ENCODE peak calls at places on chromosomes 1 and 21, in five cellular contexts. One of them, this sample, is unnamed.
A peak's percentile ranks its signal among the peaks of the same experiment; 100 is the strongest.

GRCh38 chr1:97457446-97458089 is 463.3 kb downstream of the DPYD start:
- DNase-seq in SJCRH30: peak; percentile 43
- DNase-seq in heart right ventricle: no peak
- DNase-seq in psoas muscle: no peak
- DNase-seq in MM.1S: no peak
- DNase-seq in this sample: peak; percentile 2

GRCh38 chr21:38712076-38712475 is 93.7 kb upstream of the ETS2 start:
- DNase-seq in SJCRH30: peak; percentile 27
- DNase-seq in heart right ventricle: no peak
- DNase-seq in psoas muscle: no peak
- DNase-seq in MM.1S: no peak
- DNase-seq in this sample: peak; percentile 35

GRCh38 chr1:15371610-15372539 is 37.8 kb upstream of the EFHD2 start:
- DNase-seq in SJCRH30: no peak
- DNase-seq in heart right ventricle: peak; percentile 23
- DNase-seq in psoas muscle: no peak
- DNase-seq in MM.1S: no peak
- DNase-seq in this sample: no peak

GRCh38 chr1:51897699-51898031 is 19.1 kb upstream of the NRDC start:
- DNase-seq in SJCRH30: no peak
- DNase-seq in heart right ventricle: no peak
- DNase-seq in psoas muscle: no peak
- DNase-seq in MM.1S: no peak
- DNase-seq in this sample: peak; percentile 83

GRCh38 chr1:200512191-200512590 is 102.4 kb upstream of the ZNF281 start:
- DNase-seq in SJCRH30: no peak
- DNase-seq in heart right ventricle: no peak
- DNase-seq in psoas muscle: no peak
- DNase-seq in MM.1S: no peak
- DNase-seq in this sample: peak; percentile 72

GRCh38 chr1:35838693-35839245 is 31.0 kb downstream of the AGO4 start:
- DNase-seq in SJCRH30: no peak
- DNase-seq in heart right ventricle: no peak
- DNase-seq in psoas muscle: no peak
- DNase-seq in MM.1S: no peak
- DNase-seq in this sample: peak; percentile 22

GRCh38 chr1:243745361-243745760 is 104.7 kb downstream of the AKT3 start:
- DNase-seq in SJCRH30: no peak
- DNase-seq in heart right ventricle: no peak
- DNase-seq in psoas muscle: no peak
- DNase-seq in MM.1S: no peak
- DNase-seq in this sample: peak; percentile 42

GRCh38 chr1:22582670-22583635 is 19.7 kb downstream of the EPHA8 start:
- DNase-seq in SJCRH30: peak; percentile 60
- DNase-seq in heart right ventricle: no peak
- DNase-seq in psoas muscle: peak; percentile 52
- DNase-seq in MM.1S: no peak
- DNase-seq in this sample: no peak

GRCh38 chr1:100721502-100722205 is 2.1 kb downstream of the VCAM1 start:
- DNase-seq in SJCRH30: no peak
- DNase-seq in heart right ventricle: no peak
- DNase-seq in psoas muscle: no peak
- DNase-seq in MM.1S: no peak
- DNase-seq in this sample: peak; percentile 98

GRCh38 chr1:205812271-205812877 is 624 bp downstream of the SLC41A1 start:
- DNase-seq in SJCRH30: peak; percentile 70
- DNase-seq in heart right ventricle: no peak
- DNase-seq in psoas muscle: no peak
- DNase-seq in MM.1S: peak; percentile 13
- DNase-seq in this sample: peak; percentile 70

GRCh38 chr1:111603979-111604378 is 15.6 kb upstream of the RAP1A start:
- DNase-seq in SJCRH30: no peak
- DNase-seq in heart right ventricle: no peak
- DNase-seq in psoas muscle: no peak
- DNase-seq in MM.1S: peak; percentile 86
- DNase-seq in this sample: no peak

GRCh38 chr1:22048351-22049192 is 3.9 kb upstream of the CDC42 start:
- DNase-seq in SJCRH30: peak; percentile 65
- DNase-seq in heart right ventricle: no peak
- DNase-seq in psoas muscle: no peak
- DNase-seq in MM.1S: no peak
- DNase-seq in this sample: no peak

GRCh38 chr1:230819976-230820375 is 48.3 kb downstream of the C1orf198 start:
- DNase-seq in SJCRH30: peak; percentile 51
- DNase-seq in heart right ventricle: no peak
- DNase-seq in psoas muscle: no peak
- DNase-seq in MM.1S: no peak
- DNase-seq in this sample: no peak

GRCh38 chr1:101816262-101816661 is 180.5 kb downstream of the OLFM3 start:
- DNase-seq in SJCRH30: no peak
- DNase-seq in heart right ventricle: no peak
- DNase-seq in psoas muscle: no peak
- DNase-seq in MM.1S: no peak
- DNase-seq in this sample: no peak

GRCh38 chr1:165659581-165659895 is 28.5 kb downstream of the MGST3 start:
- DNase-seq in SJCRH30: no peak
- DNase-seq in heart right ventricle: no peak
- DNase-seq in psoas muscle: no peak
- DNase-seq in MM.1S: no peak
- DNase-seq in this sample: no peak

GRCh38 chr1:83053446-83053845 is 945.5 kb downstream of the TTLL7 start:
- DNase-seq in SJCRH30: no peak
- DNase-seq in heart right ventricle: no peak
- DNase-seq in psoas muscle: no peak
- DNase-seq in MM.1S: no peak
- DNase-seq in this sample: no peak

GRCh38 chr21:27647401-27647800 is 680.5 kb upstream of the ADAMTS5 start:
- DNase-seq in SJCRH30: no peak
- DNase-seq in heart right ventricle: no peak
- DNase-seq in psoas muscle: no peak
- DNase-seq in MM.1S: no peak
- DNase-seq in this sample: no peak

GRCh38 chr1:86583593-86583992 is 36.7 kb downstream of the CLCA4 start:
- DNase-seq in SJCRH30: no peak
- DNase-seq in heart right ventricle: no peak
- DNase-seq in psoas muscle: no peak
- DNase-seq in MM.1S: no peak
- DNase-seq in this sample: no peak

GRCh38 chr1:40774266-40774998 is 9.2 kb upstream of the KCNQ4 start:
- DNase-seq in SJCRH30: peak; percentile 73
- DNase-seq in heart right ventricle: peak; percentile 55
- DNase-seq in psoas muscle: peak; percentile 77
- DNase-seq in MM.1S: peak; percentile 38
- DNase-seq in this sample: peak; percentile 39

GRCh38 chr1:16143566-16144324 is 12.1 kb downstream of the EPHA2 start:
- DNase-seq in SJCRH30: no peak
- DNase-seq in heart right ventricle: peak; percentile 73
- DNase-seq in psoas muscle: no peak
- DNase-seq in MM.1S: no peak
- DNase-seq in this sample: no peak

GRCh38 chr1:198155253-198155652 is 1.5 kb upstream of the NEK7 start:
- DNase-seq in SJCRH30: no peak
- DNase-seq in heart right ventricle: no peak
- DNase-seq in psoas muscle: no peak
- DNase-seq in MM.1S: no peak
- DNase-seq in this sample: peak; percentile 82

GRCh38 chr1:6471969-6472368 is 6.0 kb upstream of the TNFRSF25 start:
- DNase-seq in SJCRH30: no peak
- DNase-seq in heart right ventricle: no peak
- DNase-seq in psoas muscle: no peak
- DNase-seq in MM.1S: peak; percentile 56
- DNase-seq in this sample: no peak

GRCh38 chr1:32876341-32877210 is 5.9 kb upstream of the FNDC5 start:
- DNase-seq in SJCRH30: peak; percentile 79
- DNase-seq in heart right ventricle: peak; percentile 63
- DNase-seq in psoas muscle: peak; percentile 80
- DNase-seq in MM.1S: peak; percentile 55
- DNase-seq in this sample: peak; percentile 64

GRCh38 chr1:37479255-37480124 is 5.1 kb downstream of the ZC3H12A start:
- DNase-seq in SJCRH30: peak; percentile 51
- DNase-seq in heart right ventricle: peak; percentile 68
- DNase-seq in psoas muscle: peak; percentile 94
- DNase-seq in MM.1S: peak; percentile 71
- DNase-seq in this sample: peak; percentile 88

GRCh38 chr1:18540136-18540765 is 59.5 kb downstream of the KLHDC7A start:
- DNase-seq in SJCRH30: no peak
- DNase-seq in heart right ventricle: no peak
- DNase-seq in psoas muscle: no peak
- DNase-seq in MM.1S: no peak
- DNase-seq in this sample: no peak

GRCh38 chr1:186984959-186985358 is 156.2 kb downstream of the PLA2G4A start:
- DNase-seq in SJCRH30: no peak
- DNase-seq in heart right ventricle: no peak
- DNase-seq in psoas muscle: no peak
- DNase-seq in MM.1S: no peak
- DNase-seq in this sample: no peak

GRCh38 chr21:32520885-32521735 is 64.2 kb downstream of the TCP10L start:
- DNase-seq in SJCRH30: peak; percentile 82
- DNase-seq in heart right ventricle: peak; percentile 91
- DNase-seq in psoas muscle: peak; percentile 91
- DNase-seq in MM.1S: no peak
- DNase-seq in this sample: peak; percentile 82

GRCh38 chr1:903721-904270 is 19.9 kb upstream of the SAMD11 start:
- DNase-seq in SJCRH30: no peak
- DNase-seq in heart right ventricle: peak; percentile 24
- DNase-seq in psoas muscle: peak; percentile 56
- DNase-seq in MM.1S: no peak
- DNase-seq in this sample: no peak
- H3K4me3 ChIP-seq in SJCRH30: no peak overlapping the region
- H3K4me3 ChIP-seq in heart right ventricle: peak overlapping the region; percentile 54
- H3K4me3 ChIP-seq in psoas muscle: peak overlapping the region; percentile 53
- H3K4me3 ChIP-seq in MM.1S: no peak overlapping the region
- H3K4me3 ChIP-seq in this sample: no peak overlapping the region

DNA sequence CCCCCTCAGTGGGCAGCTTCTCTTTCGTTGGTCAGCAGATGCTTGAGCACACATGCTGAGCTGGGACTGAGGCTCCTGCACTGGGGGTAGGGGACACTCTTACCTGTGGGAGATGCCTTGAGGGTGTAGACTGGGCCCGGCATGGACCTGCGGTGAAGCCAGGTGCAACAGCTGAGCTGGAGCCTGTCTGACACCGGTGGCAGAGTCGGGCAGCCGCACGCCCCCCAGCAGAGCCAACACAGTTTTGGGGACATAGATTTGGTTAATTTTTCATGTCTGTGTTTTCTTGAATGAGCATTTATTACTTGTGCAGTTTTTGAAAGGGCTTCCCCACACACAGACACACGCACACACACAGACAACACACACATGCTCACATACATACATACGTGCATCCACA is 5.9 kb upstream of the HES5 start:
- DNase-seq in SJCRH30: no peak
- DNase-seq in heart right ventricle: no peak
- DNase-seq in psoas muscle: no peak
- DNase-seq in MM.1S: no peak
- DNase-seq in this sample: no peak
- H3K9me3 ChIP-seq in SJCRH30: no peaks in the 10 kb centered on the region
- H3K9me3 ChIP-seq in heart right ventricle: no peaks in the 10 kb centered on the region
- H3K9me3 ChIP-seq in psoas muscle: no peaks in the 10 kb centered on the region
- H3K9me3 ChIP-seq in MM.1S: no peaks in the 10 kb centered on the region
- H3K9me3 ChIP-seq in this sample: no peaks in the 10 kb centered on the region

GRCh38 chr1:173669491-173669941 is at the start of gene ANKRD45:
- DNase-seq in SJCRH30: no peak
- DNase-seq in heart right ventricle: peak; percentile 33
- DNase-seq in psoas muscle: no peak
- DNase-seq in MM.1S: no peak
- DNase-seq in this sample: peak; percentile 41
- H3K4me3 ChIP-seq in SJCRH30: no peak within 1 kb of the TSS
- H3K4me3 ChIP-seq in heart right ventricle: peak within 1 kb of the TSS; percentile 56
- H3K4me3 ChIP-seq in psoas muscle: peak within 1 kb of the TSS; percentile 49
- H3K4me3 ChIP-seq in MM.1S: no peak within 1 kb of the TSS
- H3K4me3 ChIP-seq in this sample: peak within 1 kb of the TSS; percentile 78

GRCh38 chr1:228548788-228549187 is 61.6 kb downstream of the RNF187 start:
- DNase-seq in SJCRH30: no peak
- DNase-seq in heart right ventricle: no peak
- DNase-seq in psoas muscle: no peak
- DNase-seq in MM.1S: no peak
- DNase-seq in this sample: no peak
- H3K9me3 ChIP-seq in SJCRH30: no peaks in the 10 kb centered on the region
- H3K9me3 ChIP-seq in heart right ventricle: no peaks in the 10 kb centered on the region
- H3K9me3 ChIP-seq in psoas muscle: no peaks in the 10 kb centered on the region
- H3K9me3 ChIP-seq in MM.1S: no peaks in the 10 kb centered on the region
- H3K9me3 ChIP-seq in this sample: no peaks in the 10 kb centered on the region

GRCh38 chr1:2279882-2280281 is 51.8 kb downstream of the SKI start:
- DNase-seq in SJCRH30: no peak
- DNase-seq in heart right ventricle: no peak
- DNase-seq in psoas muscle: peak; percentile 50
- DNase-seq in MM.1S: no peak
- DNase-seq in this sample: no peak
- H3K4me3 ChIP-seq in SJCRH30: no peak overlapping the region
- H3K4me3 ChIP-seq in heart right ventricle: no peak overlapping the region
- H3K4me3 ChIP-seq in psoas muscle: no peak overlapping the region
- H3K4me3 ChIP-seq in MM.1S: no peak overlapping the region
- H3K4me3 ChIP-seq in this sample: no peak overlapping the region

GRCh38 chr1:228242313-228242864 is 34.5 kb downstream of the OBSCN start:
- DNase-seq in SJCRH30: no peak
- DNase-seq in heart right ventricle: no peak
- DNase-seq in psoas muscle: no peak
- DNase-seq in MM.1S: no peak
- DNase-seq in this sample: no peak

GRCh38 chr1:228249508-228250305 is 41.9 kb downstream of the OBSCN start:
- DNase-seq in SJCRH30: no peak
- DNase-seq in heart right ventricle: no peak
- DNase-seq in psoas muscle: no peak
- DNase-seq in MM.1S: no peak
- DNase-seq in this sample: no peak

GRCh38 chr1:228243093-228243492 is 35.2 kb downstream of the OBSCN start:
- DNase-seq in SJCRH30: no peak
- DNase-seq in heart right ventricle: no peak
- DNase-seq in psoas muscle: no peak
- DNase-seq in MM.1S: no peak
- DNase-seq in this sample: no peak

GRCh38 chr1:228245111-228245510 is 37.3 kb downstream of the OBSCN start:
- DNase-seq in SJCRH30: no peak
- DNase-seq in heart right ventricle: no peak
- DNase-seq in psoas muscle: no peak
- DNase-seq in MM.1S: no peak
- DNase-seq in this sample: no peak

GRCh38 chr1:228246216-228246900 is 38.5 kb downstream of the OBSCN start:
- DNase-seq in SJCRH30: no peak
- DNase-seq in heart right ventricle: no peak
- DNase-seq in psoas muscle: no peak
- DNase-seq in MM.1S: no peak
- DNase-seq in this sample: no peak
- H3K9me3 ChIP-seq in SJCRH30: peaks cover 13% of the 10 kb centered on the region
- H3K9me3 ChIP-seq in heart right ventricle: peaks cover 6% of the 10 kb centered on the region
- H3K9me3 ChIP-seq in psoas muscle: no peaks in the 10 kb centered on the region
- H3K9me3 ChIP-seq in MM.1S: no peaks in the 10 kb centered on the region
- H3K9me3 ChIP-seq in this sample: peaks cover 55% of the 10 kb centered on the region

GRCh38 chr1:193115629-193116227 is 6.1 kb upstream of the CDC73 start:
- DNase-seq in SJCRH30: peak; percentile 58
- DNase-seq in heart right ventricle: no peak
- DNase-seq in psoas muscle: no peak
- DNase-seq in MM.1S: no peak
- DNase-seq in this sample: peak; percentile 95
- H3K4me3 ChIP-seq in SJCRH30: no peak overlapping the region
- H3K4me3 ChIP-seq in heart right ventricle: no peak overlapping the region
- H3K4me3 ChIP-seq in psoas muscle: peak overlapping the region; percentile 55
- H3K4me3 ChIP-seq in MM.1S: no peak overlapping the region
- H3K4me3 ChIP-seq in this sample: peak overlapping the region; percentile 39

This sample was measured in adipocyte.